ENCODE peak calls at places on chromosomes 6 and 20, in four cellular contexts. M is pancreas, B is hepatocyte, N is upper lobe of left lung. Y is an unnamed sample.

GRCh38 chr6:26459023-26459810 is 1.5 kb downstream of the BTN2A1 start:
- DNase-seq in M (no peak), B (no peak), N (no peak), Y (no peak)

GRCh38 chr20:15491564-15491963 is 1081.7 kb downstream of the KIF16B start:
- DNase-seq in N (no peak), M (no peak), B (peak), Y (no peak)

GRCh38 chr6:106913676-106914280 is 60.8 kb downstream of the CD24 start:
- DNase-seq in B (peak), M (no peak), N (no peak), Y (peak)

GRCh38 chr20:63156221-63156671 is 59.7 kb downstream of the YTHDF1 start:
- DNase-seq in B (no peak), N (peak), M (peak), Y (no peak)

GRCh38 chr6:164855281-164855680 is 454.1 kb downstream of the C6orf118 start:
- DNase-seq in N (no peak), B (no peak), M (no peak), Y (no peak)

GRCh38 chr6:147099974-147100373 is 104.2 kb upstream of the STXBP5 start:
- DNase-seq in M (no peak), B (no peak), N (no peak), Y (no peak)

GRCh38 chr6:85193339-85193738 is 256.5 kb upstream of the NT5E start:
- DNase-seq in B (no peak), N (no peak), M (no peak), Y (no peak)

GRCh38 chr20:45545754-45546453 is 1.3 kb downstream of the EPPIN start:
- DNase-seq in M (no peak), N (no peak), B (peak), Y (no peak)

GRCh38 chr6:7138921-7139358 is 31.2 kb downstream of the RREB1 start:
- DNase-seq in N (no peak), B (peak), M (no peak), Y (no peak)

GRCh38 chr20:34955232-34956040 is at the start of the genes GSS and MYH7B:
- DNase-seq in M (peak), B (peak), N (peak), Y (peak)

GRCh38 chr6:69801711-69802110 is 4.9 kb upstream of the LMBRD1 start:
- DNase-seq in N (no peak), B (no peak), M (no peak), Y (no peak)

GRCh38 chr20:21681932-21682318 is 23.5 kb upstream of the PAX1 start:
- DNase-seq in N (no peak), B (no peak), M (no peak), Y (no peak)

GRCh38 chr6:85456782-85457181 is 6.9 kb downstream of the NT5E start:
- DNase-seq in M (no peak), N (no peak), B (no peak), Y (no peak)

GRCh38 chr6:147204843-147205311 is 660 bp downstream of the STXBP5 start:
- DNase-seq in B (no peak), N (no peak), M (no peak), Y (no peak)

GRCh38 chr6:135586844-135587243 is 89.3 kb upstream of the AHI1 start:
- DNase-seq in N (no peak), B (no peak), M (no peak), Y (peak)

GRCh38 chr6:79263366-79263765 is 28.9 kb upstream of the HMGN3 start:
- DNase-seq in B (no peak), N (no peak), M (no peak), Y (no peak)

GRCh38 chr6:166542580-166542912 is 43.9 kb downstream of the RAMACL start:
- DNase-seq in M (no peak), N (no peak), B (no peak), Y (no peak)

GRCh38 chr6:166277021-166277420 is 31.2 kb downstream of the PRR18 start:
- DNase-seq in B (no peak), M (no peak), N (no peak), Y (no peak)

GRCh38 chr20:16445482-16445881 is 127.8 kb downstream of the KIF16B start:
- DNase-seq in B (no peak), N (no peak), M (no peak), Y (no peak)

GRCh38 chr6:114144887-114145851 is 174.2 kb upstream of the HDAC2 start:
- DNase-seq in B (peak), N (no peak), M (no peak), Y (no peak)

GRCh38 chr6:12001004-12001705 is 11.0 kb upstream of the HIVEP1 start:
- DNase-seq in N (no peak), B (no peak), M (no peak), Y (no peak)

GRCh38 chr20:37336369-37337207 is 9.4 kb upstream of the SRC start:
- DNase-seq in N (peak), B (peak), M (no peak), Y (peak)

GRCh38 chr20:42350521-42350920 is 732.3 kb upstream of the CHD6 start:
- DNase-seq in N (no peak), M (no peak), B (no peak), Y (no peak)

GRCh38 chr6:144059139-144059538 is 36.2 kb downstream of the SF3B5 start:
- DNase-seq in B (no peak), N (no peak), M (no peak), Y (no peak)

GRCh38 chr6:167659016-167659415 is 167.7 kb upstream of the AFDN start:
- DNase-seq in B (no peak), M (peak), N (no peak), Y (no peak)

GRCh38 chr6:63805345-63805744 is 169.7 kb downstream of the PHF3 start:
- DNase-seq in N (no peak), B (no peak), M (no peak), Y (no peak)

GRCh38 chr6:53979468-53980067 is 131.7 kb upstream of the MLIP start:
- DNase-seq in M (no peak), N (no peak), B (peak), Y (no peak)

GRCh38 chr20:32302507-32302872 is 25.0 kb downstream of the KIF3B start:
- DNase-seq in N (no peak), M (no peak), B (no peak), Y (no peak)

GRCh38 chr20:36262440-36262839 is 26.2 kb downstream of the AAR2 start:
- DNase-seq in B (no peak), N (no peak), M (no peak), Y (no peak)

GRCh38 chr6:121809211-121809610 is 373.8 kb downstream of the GJA1 start:
- DNase-seq in M (no peak), B (no peak), N (no peak), Y (no peak)

Y was measured in GM06990.